ENCODE peak calls at places on chromosomes 16 and 17, in seven cellular contexts. One of them, this sample, is unnamed.

GRCh38 chr17:49548506-49549310 is 27.0 kb upstream of the NXPH3 start:
- DNase-seq in activated CD8-positive, alpha-beta T cell treated with anti-CD3 and anti-CD28 coated beads for 36 hours: peak
- DNase-seq in AML-193: peak
- DNase-seq in NCI-H1436: peak
- DNase-seq in AG20443: peak
- DNase-seq in activated T-cell treated with anti-CD3 and anti-CD28 coated beads for 1 hour: no peak
- DNase-seq in lower leg skin: no peak
- DNase-seq in this sample: peak

GRCh38 chr16:75385507-75386152 is 47.7 kb downstream of the CFDP1 start:
- DNase-seq in activated T-cell treated with anti-CD3 and anti-CD28 coated beads for 1 hour: no peak
- DNase-seq in NCI-H1436: peak
- DNase-seq in activated CD8-positive, alpha-beta T cell treated with anti-CD3 and anti-CD28 coated beads for 36 hours: no peak
- DNase-seq in AG20443: peak
- DNase-seq in AML-193: peak
- DNase-seq in lower leg skin: peak
- DNase-seq in this sample: peak

GRCh38 chr17:19958023-19958422 is 19.6 kb downstream of the AKAP10 start:
- DNase-seq in AG20443: peak
- DNase-seq in AML-193: no peak
- DNase-seq in NCI-H1436: no peak
- DNase-seq in activated CD8-positive, alpha-beta T cell treated with anti-CD3 and anti-CD28 coated beads for 36 hours: no peak
- DNase-seq in activated T-cell treated with anti-CD3 and anti-CD28 coated beads for 1 hour: no peak
- DNase-seq in lower leg skin: no peak
- DNase-seq in this sample: peak

GRCh38 chr16:68752602-68753001 is 15.5 kb downstream of the CDH1 start:
- DNase-seq in AML-193: no peak
- DNase-seq in AG20443: no peak
- DNase-seq in lower leg skin: no peak
- DNase-seq in activated CD8-positive, alpha-beta T cell treated with anti-CD3 and anti-CD28 coated beads for 36 hours: peak
- DNase-seq in NCI-H1436: no peak
- DNase-seq in activated T-cell treated with anti-CD3 and anti-CD28 coated beads for 1 hour: no peak
- DNase-seq in this sample: no peak

GRCh38 chr16:57736419-57737281 is 1.1 kb downstream of the KATNB1 start:
- DNase-seq in NCI-H1436: no peak
- DNase-seq in activated CD8-positive, alpha-beta T cell treated with anti-CD3 and anti-CD28 coated beads for 36 hours: peak
- DNase-seq in activated T-cell treated with anti-CD3 and anti-CD28 coated beads for 1 hour: peak
- DNase-seq in AML-193: peak
- DNase-seq in AG20443: peak
- DNase-seq in lower leg skin: no peak
- DNase-seq in this sample: peak

GRCh38 chr17:49018116-49018612 is 21.0 kb downstream of the IGF2BP1 start:
- DNase-seq in NCI-H1436: no peak
- DNase-seq in AML-193: no peak
- DNase-seq in activated CD8-positive, alpha-beta T cell treated with anti-CD3 and anti-CD28 coated beads for 36 hours: no peak
- DNase-seq in activated T-cell treated with anti-CD3 and anti-CD28 coated beads for 1 hour: no peak
- DNase-seq in lower leg skin: no peak
- DNase-seq in AG20443: no peak
- DNase-seq in this sample: no peak

GRCh38 chr17:58020401-58020800 is 13.4 kb upstream of the SRSF1 start:
- DNase-seq in NCI-H1436: no peak
- DNase-seq in AG20443: no peak
- DNase-seq in activated T-cell treated with anti-CD3 and anti-CD28 coated beads for 1 hour: no peak
- DNase-seq in lower leg skin: no peak
- DNase-seq in activated CD8-positive, alpha-beta T cell treated with anti-CD3 and anti-CD28 coated beads for 36 hours: no peak
- DNase-seq in AML-193: no peak
- DNase-seq in this sample: no peak

GRCh38 chr16:3646348-3646920 is 8.1 kb upstream of the DNASE1 start:
- DNase-seq in activated CD8-positive, alpha-beta T cell treated with anti-CD3 and anti-CD28 coated beads for 36 hours: no peak
- DNase-seq in AML-193: no peak
- DNase-seq in activated T-cell treated with anti-CD3 and anti-CD28 coated beads for 1 hour: no peak
- DNase-seq in AG20443: peak
- DNase-seq in NCI-H1436: no peak
- DNase-seq in lower leg skin: no peak
- DNase-seq in this sample: no peak

GRCh38 chr16:27925612-27926011 is 137.9 kb downstream of the GSG1L start:
- DNase-seq in AML-193: no peak
- DNase-seq in activated T-cell treated with anti-CD3 and anti-CD28 coated beads for 1 hour: no peak
- DNase-seq in activated CD8-positive, alpha-beta T cell treated with anti-CD3 and anti-CD28 coated beads for 36 hours: no peak
- DNase-seq in NCI-H1436: no peak
- DNase-seq in lower leg skin: no peak
- DNase-seq in AG20443: no peak
- DNase-seq in this sample: no peak

GRCh38 chr16:3740186-3740585 is 22.9 kb upstream of the TRAP1 start:
- DNase-seq in activated CD8-positive, alpha-beta T cell treated with anti-CD3 and anti-CD28 coated beads for 36 hours: no peak
- DNase-seq in activated T-cell treated with anti-CD3 and anti-CD28 coated beads for 1 hour: no peak
- DNase-seq in AML-193: no peak
- DNase-seq in AG20443: no peak
- DNase-seq in NCI-H1436: no peak
- DNase-seq in lower leg skin: no peak
- DNase-seq in this sample: no peak

GRCh38 chr17:62665599-62665998 is 38.1 kb downstream of the MRC2 start:
- DNase-seq in NCI-H1436: no peak
- DNase-seq in lower leg skin: no peak
- DNase-seq in AG20443: no peak
- DNase-seq in AML-193: no peak
- DNase-seq in activated T-cell treated with anti-CD3 and anti-CD28 coated beads for 1 hour: no peak
- DNase-seq in activated CD8-positive, alpha-beta T cell treated with anti-CD3 and anti-CD28 coated beads for 36 hours: no peak
- DNase-seq in this sample: no peak

GRCh38 chr16:17836868-17837602 is 366.3 kb upstream of the XYLT1 start:
- DNase-seq in lower leg skin: peak
- DNase-seq in AML-193: no peak
- DNase-seq in AG20443: peak
- DNase-seq in activated CD8-positive, alpha-beta T cell treated with anti-CD3 and anti-CD28 coated beads for 36 hours: no peak
- DNase-seq in NCI-H1436: no peak
- DNase-seq in activated T-cell treated with anti-CD3 and anti-CD28 coated beads for 1 hour: no peak
- DNase-seq in this sample: peak

GRCh38 chr16:30011505-30012480 is 966 bp upstream of the DOC2A start:
- DNase-seq in activated CD8-positive, alpha-beta T cell treated with anti-CD3 and anti-CD28 coated beads for 36 hours: no peak
- DNase-seq in AG20443: no peak
- DNase-seq in activated T-cell treated with anti-CD3 and anti-CD28 coated beads for 1 hour: no peak
- DNase-seq in lower leg skin: no peak
- DNase-seq in AML-193: no peak
- DNase-seq in NCI-H1436: no peak
- DNase-seq in this sample: no peak

This sample was measured in GM03348.